ENCODE peak calls at places on chromosomes 4 and X, in five cellular contexts. S, P, Y, G and R are unnamed samples.

GRCh38 chr4:141524116-141524515 is 112.3 kb upstream of the IL15 start:
- DNase-seq in S (no peak), P (no peak), Y (peak; percentile 50), G (no peak), R (peak; percentile 53)

GRCh38 chr4:153345011-153345981 is 808 bp downstream of the MND1 start:
- DNase-seq in S (peak; percentile 74), P (peak; percentile 70), Y (peak; percentile 61), G (peak; percentile 82), R (peak; percentile 77)

GRCh38 chr4:101042847-101043246 is 304.5 kb downstream of the PPP3CA start:
- DNase-seq in S (no peak), P (no peak), Y (no peak), G (no peak), R (no peak)

GRCh38 chr4:145533011-145533410 is 51.4 kb downstream of the SMAD1 start:
- DNase-seq in S (no peak), P (no peak), Y (peak; percentile 42), G (no peak), R (no peak)

GRCh38 chrX:134688839-134689238 is 30.6 kb upstream of the PLAC1 start:
- DNase-seq in S (no peak), P (no peak), Y (peak; percentile 76), G (no peak), R (peak; percentile 45)

GRCh38 chr4:130043796-130044195 is 947.8 kb downstream of the C4orf33 start:
- DNase-seq in S (no peak), P (no peak), Y (peak; percentile 3), G (no peak), R (peak; percentile 63)

GRCh38 chr4:47519239-47519883 is 34.3 kb downstream of the ATP10D start:
- DNase-seq in S (no peak), P (no peak), Y (peak; percentile 68), G (no peak), R (no peak)

GRCh38 chr4:14168919-14169318 is 541.4 kb upstream of the BOD1L1 start:
- DNase-seq in S (peak; percentile 23), P (no peak), Y (peak; percentile 85), G (no peak), R (peak; percentile 63)

GRCh38 chr4:81648576-81649272 is 177.0 kb upstream of the RASGEF1B start:
- DNase-seq in S (no peak), P (no peak), Y (peak; percentile 55), G (no peak), R (no peak)

GRCh38 chr4:15704145-15704544 is 1.3 kb downstream of the BST1 start:
- DNase-seq in S (no peak), P (no peak), Y (no peak), G (no peak), R (no peak)

GRCh38 chr4:151197258-151197657 is 79.7 kb upstream of the PRSS48 start:
- DNase-seq in S (no peak), P (no peak), Y (no peak), G (no peak), R (no peak)

GRCh38 chr4:187289371-187289770 is 565.7 kb upstream of the FAT1 start:
- DNase-seq in S (no peak), P (no peak), Y (peak; percentile 56), G (no peak), R (peak; percentile 32)

GRCh38 chr4:168451744-168452394 is 28.4 kb downstream of the DDX60L start:
- DNase-seq in S (no peak), P (no peak), Y (peak; percentile 85), G (no peak), R (peak; percentile 42)

GRCh38 chrX:318068-318738 is 393 bp downstream of the GTPBP6 start:
- DNase-seq in S (peak; percentile 88), P (peak; percentile 99), Y (peak; percentile 97), G (peak; percentile 100), R (peak; percentile 100)

GRCh38 chr4:170037481-170037880 is 11.3 kb upstream of the MFAP3L start:
- DNase-seq in S (no peak), P (no peak), Y (no peak), G (no peak), R (no peak)

GRCh38 chr4:123505077-123505456 is 108.5 kb downstream of the SPRY1 start:
- DNase-seq in S (no peak), P (no peak), Y (peak; percentile 42), G (peak; percentile 74), R (peak; percentile 41)

GRCh38 chr4:55018978-55019377 is 106.4 kb downstream of the KDR start:
- DNase-seq in S (no peak), P (no peak), Y (no peak), G (no peak), R (no peak)

GRCh38 chr4:77273412-77273811 is 116.4 kb downstream of the CCNG2 start:
- DNase-seq in S (no peak), P (no peak), Y (no peak), G (no peak), R (no peak)

GRCh38 chr4:76518241-76518640 is 83.2 kb downstream of the SHROOM3 start:
- DNase-seq in S (no peak), P (no peak), Y (peak; percentile 65), G (no peak), R (no peak)

GRCh38 chr4:3494501-3494900 is 31.4 kb downstream of the DOK7 start:
- DNase-seq in S (no peak), P (no peak), Y (no peak), G (no peak), R (no peak)
- H3K4me1 ChIP-seq in S (no peaks in the 10 kb centered on the region), P (peaks cover 26% of the 10 kb centered on the region), Y (no peaks in the 10 kb centered on the region), G (peaks cover 12% of the 10 kb centered on the region), R (no peaks in the 10 kb centered on the region)

GRCh38 chrX:145773006-145773405 is 44.6 kb upstream of the SLITRK2 start:
- DNase-seq in S (no peak), P (no peak), Y (no peak), G (no peak), R (no peak)
- H3K9me3 ChIP-seq in S (no peaks in the 10 kb centered on the region), P (no peaks in the 10 kb centered on the region), Y (no peaks in the 10 kb centered on the region), G (peaks cover 32% of the 10 kb centered on the region), R (peaks cover 3% of the 10 kb centered on the region)

GRCh38 chr4:105472871-105473339 is 957 bp downstream of the PPA2 start:
- DNase-seq in S (peak; percentile 40), P (no peak), Y (peak; percentile 45), G (no peak), R (peak; percentile 58)
- H3K9ac ChIP-seq in S (peak overlapping the region; percentile 88), P (peak overlapping the region; percentile 63), Y (peak overlapping the region; percentile 96), G (peak overlapping the region; percentile 96), R (peak overlapping the region; percentile 98)

GRCh38 chrX:154730271-154730883 is 20.5 kb downstream of the GAB3 start:
- DNase-seq in S (no peak), P (no peak), Y (peak; percentile 81), G (no peak), R (peak; percentile 83)

GRCh38 chrX:154733072-154733425 is 17.8 kb downstream of the GAB3 start:
- DNase-seq in S (no peak), P (no peak), Y (no peak), G (no peak), R (no peak)

GRCh38 chrX:154731203-154731602 is 19.7 kb downstream of the GAB3 start:
- DNase-seq in S (no peak), P (no peak), Y (no peak), G (no peak), R (no peak)

GRCh38 chrX:154732421-154733071 is 18.3 kb downstream of the GAB3 start:
- DNase-seq in S (no peak), P (no peak), Y (peak; percentile 86), G (no peak), R (peak; percentile 46)

DNA sequence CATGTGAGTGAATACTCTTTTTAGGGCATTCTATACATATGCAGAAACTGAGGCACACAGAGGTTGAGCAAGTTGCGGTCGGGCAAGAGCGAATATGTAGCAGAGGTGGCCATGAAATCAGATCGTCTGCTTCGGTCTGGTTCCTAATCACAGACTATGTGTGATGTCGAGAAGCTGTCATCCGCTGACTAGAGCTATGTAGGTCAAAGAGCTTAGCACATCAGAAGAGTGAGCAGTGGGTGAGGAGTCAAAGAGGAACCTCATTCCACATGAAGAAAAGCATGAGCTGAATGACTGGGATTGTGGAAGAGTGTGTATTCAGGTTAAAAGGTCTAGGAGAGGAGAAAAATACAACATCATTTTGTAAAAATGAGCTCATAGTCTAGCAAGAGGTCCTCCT is 19.0 kb downstream of the GAB3 start:
- DNase-seq in S (no peak), P (no peak), Y (no peak), G (no peak), R (no peak)
- H3K4me1 ChIP-seq in S (peaks cover 45% of the 10 kb centered on the region), P (no peaks in the 10 kb centered on the region), Y (peaks cover 36% of the 10 kb centered on the region), G (no peaks in the 10 kb centered on the region), R (peaks cover 98% of the 10 kb centered on the region)

GRCh38 chr4:157587681-157588423 is 367.3 kb downstream of the GRIA2 start:
- DNase-seq in S (no peak), P (no peak), Y (no peak), G (no peak), R (no peak)
- H3K9me3 ChIP-seq in S (no peaks in the 10 kb centered on the region), P (no peaks in the 10 kb centered on the region), Y (no peaks in the 10 kb centered on the region), G (peaks cover 4% of the 10 kb centered on the region), R (no peaks in the 10 kb centered on the region)

DNA sequence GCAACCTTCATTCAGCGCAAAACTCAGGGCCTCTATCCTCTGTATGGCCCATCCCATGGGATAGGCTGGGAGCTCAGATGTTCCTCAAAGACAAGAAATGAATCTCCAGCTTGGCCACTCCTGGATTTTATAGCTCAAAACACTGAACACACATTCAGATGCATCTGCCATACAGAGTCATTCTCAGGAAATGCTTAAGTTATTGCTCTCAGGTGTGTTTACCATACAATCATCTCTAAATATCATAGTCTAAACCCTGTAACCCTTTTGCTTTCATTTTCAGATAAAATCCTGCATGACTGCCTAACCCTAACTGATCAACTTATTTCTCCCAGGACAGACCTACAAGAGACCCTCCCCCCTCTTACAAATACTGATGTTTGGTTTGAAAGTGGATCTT is 140.9 kb upstream of the FMR1 start:
- DNase-seq in S (no peak), P (no peak), Y (no peak), G (no peak), R (no peak)
- H3K9ac ChIP-seq in S (no peak overlapping the region), P (no peak overlapping the region), Y (no peak overlapping the region), G (no peak overlapping the region), R (no peak overlapping the region)

GRCh38 chr4:41533685-41534084 is 4.3 kb upstream of the LIMCH1 start:
- DNase-seq in S (no peak), P (no peak), Y (no peak), G (no peak), R (no peak)

GRCh38 chr4:41532336-41532735 is 5.6 kb upstream of the LIMCH1 start:
- DNase-seq in S (no peak), P (no peak), Y (no peak), G (no peak), R (no peak)

GRCh38 chr4:41532880-41533279 is 5.1 kb upstream of the LIMCH1 start:
- DNase-seq in S (no peak), P (no peak), Y (no peak), G (no peak), R (no peak)

GRCh38 chr4:41530741-41531140 is 7.2 kb upstream of the LIMCH1 start:
- DNase-seq in S (no peak), P (no peak), Y (no peak), G (no peak), R (no peak)

GRCh38 chr4:41531561-41532245 is 6.3 kb upstream of the LIMCH1 start:
- DNase-seq in S (no peak), P (no peak), Y (peak; percentile 50), G (no peak), R (no peak)
- H3K4me1 ChIP-seq in S (no peaks in the 10 kb centered on the region), P (peaks cover 2% of the 10 kb centered on the region), Y (no peaks in the 10 kb centered on the region), G (no peaks in the 10 kb centered on the region), R (no peaks in the 10 kb centered on the region)

GRCh38 chr4:36233567-36234266 is 10.6 kb downstream of the ARAP2 start:
- DNase-seq in S (no peak), P (no peak), Y (no peak), G (no peak), R (no peak)
- H3K9me3 ChIP-seq in S (no peaks in the 10 kb centered on the region), P (peaks cover 3% of the 10 kb centered on the region), Y (no peaks in the 10 kb centered on the region), G (peaks cover 10% of the 10 kb centered on the region), R (no peaks in the 10 kb centered on the region)

GRCh38 chrX:47502591-47503222 is 19.7 kb upstream of the ZNF41 start:
- DNase-seq in S (no peak), P (no peak), Y (peak; percentile 59), G (peak; percentile 53), R (peak; percentile 80)
- H3K9ac ChIP-seq in S (no peak overlapping the region), P (no peak overlapping the region), Y (no peak overlapping the region), G (no peak overlapping the region), R (peak overlapping the region; percentile 34)